ENCODE peak calls at places on chromosomes 1 and 21, in four cellular contexts. One of them, this sample, is unnamed.

GRCh38 chr1:184222561-184223157 is 164.2 kb upstream of the C1orf21 start:
- DNase-seq in psoas muscle: peak; percentile 67
- DNase-seq in omental fat pad: no peak
- DNase-seq in IMR-90: peak; percentile 55
- DNase-seq in this sample: no peak

GRCh38 chr1:245575710-245576109 is 420.9 kb downstream of the KIF26B start:
- DNase-seq in psoas muscle: no peak
- DNase-seq in omental fat pad: no peak
- DNase-seq in IMR-90: peak; percentile 8
- DNase-seq in this sample: no peak

GRCh38 chr1:23210351-23210785 is 6.9 kb downstream of the HTR1D start:
- DNase-seq in psoas muscle: no peak
- DNase-seq in omental fat pad: no peak
- DNase-seq in IMR-90: no peak
- DNase-seq in this sample: no peak

GRCh38 chr1:218809625-218810024 is 364.1 kb upstream of the LYPLAL1 start:
- DNase-seq in psoas muscle: no peak
- DNase-seq in omental fat pad: no peak
- DNase-seq in IMR-90: no peak
- DNase-seq in this sample: no peak

GRCh38 chr1:78297828-78298227 is 192.9 kb upstream of the PTGFR start:
- DNase-seq in psoas muscle: no peak
- DNase-seq in omental fat pad: no peak
- DNase-seq in IMR-90: no peak
- DNase-seq in this sample: no peak

GRCh38 chr21:36890086-36890485 is 76.4 kb downstream of the HLCS start:
- DNase-seq in psoas muscle: no peak
- DNase-seq in omental fat pad: no peak
- DNase-seq in IMR-90: no peak
- DNase-seq in this sample: no peak

GRCh38 chr1:59179673-59180072 is 117.2 kb upstream of the FGGY start:
- DNase-seq in psoas muscle: no peak
- DNase-seq in omental fat pad: no peak
- DNase-seq in IMR-90: peak; percentile 29
- DNase-seq in this sample: no peak

GRCh38 chr1:66480162-66480561 is 53.8 kb upstream of the SGIP1 start:
- DNase-seq in psoas muscle: no peak
- DNase-seq in omental fat pad: no peak
- DNase-seq in IMR-90: no peak
- DNase-seq in this sample: no peak

GRCh38 chr1:155075535-155075934 is 3.1 kb upstream of the EFNA3 start:
- DNase-seq in psoas muscle: peak; percentile 21
- DNase-seq in omental fat pad: no peak
- DNase-seq in IMR-90: no peak
- DNase-seq in this sample: no peak

GRCh38 chr1:158509471-158510161 is 37.6 kb downstream of the OR10R2 start:
- DNase-seq in psoas muscle: no peak
- DNase-seq in omental fat pad: no peak
- DNase-seq in IMR-90: no peak
- DNase-seq in this sample: no peak

GRCh38 chr1:176954242-176954641 is 210.3 kb downstream of the ASTN1 start:
- DNase-seq in psoas muscle: no peak
- DNase-seq in omental fat pad: no peak
- DNase-seq in IMR-90: no peak
- DNase-seq in this sample: no peak
- TF ChIP-seq CTCF in psoas muscle: no peak
- TF ChIP-seq CTCF in omental fat pad: no peak
- TF ChIP-seq CTCF in IMR-90: no peak
- TF ChIP-seq CTCF in this sample: no peak

GRCh38 chr1:3533051-3534048 is 78.0 kb downstream of the MEGF6 start:
- DNase-seq in psoas muscle: no peak
- DNase-seq in omental fat pad: no peak
- DNase-seq in IMR-90: no peak
- DNase-seq in this sample: no peak
- TF ChIP-seq CTCF in psoas muscle: no peak
- TF ChIP-seq CTCF in omental fat pad: no peak
- TF ChIP-seq CTCF in IMR-90: peak; percentile 2
- TF ChIP-seq CTCF in this sample: no peak

GRCh38 chr1:222387020-222387816 is 160.7 kb downstream of the HHIPL2 start:
- DNase-seq in psoas muscle: no peak
- DNase-seq in omental fat pad: no peak
- DNase-seq in IMR-90: no peak
- DNase-seq in this sample: no peak
- TF ChIP-seq CTCF in psoas muscle: no peak
- TF ChIP-seq CTCF in omental fat pad: no peak
- TF ChIP-seq CTCF in IMR-90: peak; percentile 5
- TF ChIP-seq CTCF in this sample: no peak

GRCh38 chr1:11875094-11875493 is 16.3 kb upstream of the NPPB start:
- DNase-seq in psoas muscle: no peak
- DNase-seq in omental fat pad: no peak
- DNase-seq in IMR-90: no peak
- DNase-seq in this sample: no peak
- TF ChIP-seq CTCF in psoas muscle: no peak
- TF ChIP-seq CTCF in omental fat pad: no peak
- TF ChIP-seq CTCF in IMR-90: no peak
- TF ChIP-seq CTCF in this sample: no peak

GRCh38 chr1:25594971-25595370 is 21.6 kb upstream of the MAN1C1 start:
- DNase-seq in psoas muscle: no peak
- DNase-seq in omental fat pad: no peak
- DNase-seq in IMR-90: no peak
- DNase-seq in this sample: no peak

GRCh38 chr1:25586181-25586588 is 30.4 kb upstream of the MAN1C1 start:
- DNase-seq in psoas muscle: no peak
- DNase-seq in omental fat pad: no peak
- DNase-seq in IMR-90: no peak
- DNase-seq in this sample: no peak

GRCh38 chr1:25587290-25587689 is 29.3 kb upstream of the MAN1C1 start:
- DNase-seq in psoas muscle: no peak
- DNase-seq in omental fat pad: no peak
- DNase-seq in IMR-90: no peak
- DNase-seq in this sample: no peak

GRCh38 chr1:25590096-25590824 is 26.3 kb upstream of the MAN1C1 start:
- DNase-seq in psoas muscle: peak; percentile 74
- DNase-seq in omental fat pad: no peak
- DNase-seq in IMR-90: peak; percentile 59
- DNase-seq in this sample: no peak
- TF ChIP-seq CTCF in psoas muscle: no peak
- TF ChIP-seq CTCF in omental fat pad: no peak
- TF ChIP-seq CTCF in IMR-90: peak; percentile 22
- TF ChIP-seq CTCF in this sample: no peak

GRCh38 chr21:33286076-33286475 is 19.9 kb downstream of the IL10RB start:
- DNase-seq in psoas muscle: no peak
- DNase-seq in omental fat pad: no peak
- DNase-seq in IMR-90: no peak
- DNase-seq in this sample: no peak
- TF ChIP-seq CTCF in psoas muscle: no peak
- TF ChIP-seq CTCF in omental fat pad: no peak
- TF ChIP-seq CTCF in IMR-90: no peak
- TF ChIP-seq CTCF in this sample: no peak

DNA sequence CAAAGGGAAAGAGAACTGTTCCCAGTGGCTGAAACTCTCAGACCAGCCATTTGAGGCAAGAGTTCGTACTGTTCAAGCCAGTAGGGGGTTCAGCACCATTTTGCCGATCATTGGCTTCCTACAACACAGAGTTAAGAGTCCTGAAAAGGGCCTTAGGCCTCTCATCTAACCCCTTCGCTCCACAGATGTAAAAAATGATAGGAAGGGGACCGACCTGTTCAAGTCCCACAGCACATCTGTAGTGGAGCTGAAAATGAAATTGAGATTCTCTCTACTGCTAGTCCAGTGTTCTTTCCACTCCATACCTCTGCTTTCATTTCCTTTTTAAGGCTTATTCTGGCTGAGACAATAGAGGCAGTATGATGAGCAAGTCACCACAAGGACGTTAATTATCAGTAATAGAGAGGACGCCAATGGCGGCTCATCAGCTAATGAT is 1.1 kb downstream of the DDR2 start:
- DNase-seq in psoas muscle: no peak
- DNase-seq in omental fat pad: no peak
- DNase-seq in IMR-90: peak; percentile 59
- DNase-seq in this sample: no peak
- TF ChIP-seq CTCF in psoas muscle: no peak
- TF ChIP-seq CTCF in omental fat pad: no peak
- TF ChIP-seq CTCF in IMR-90: peak; percentile 28
- TF ChIP-seq CTCF in this sample: no peak

DNA sequence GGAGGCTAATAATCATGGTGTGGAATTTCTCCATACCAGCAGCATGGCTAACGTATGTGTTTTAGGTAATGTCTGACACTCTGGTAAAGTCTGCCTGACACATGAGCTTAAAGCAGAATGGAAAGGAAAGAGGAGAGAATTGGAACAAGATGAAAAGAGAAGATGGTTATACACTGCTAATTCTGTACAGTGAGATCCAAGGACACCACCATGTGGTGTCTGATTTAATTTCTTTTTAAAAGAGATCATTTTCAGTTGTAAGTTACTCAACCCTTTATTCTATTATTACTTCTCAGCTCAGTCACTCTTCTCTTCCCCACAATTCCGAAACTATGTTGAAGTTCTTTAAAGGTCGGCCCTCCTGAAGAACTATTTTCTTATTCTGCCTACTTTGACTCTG is 15.6 kb downstream of the PRKAB2 start:
- DNase-seq in psoas muscle: no peak
- DNase-seq in omental fat pad: no peak
- DNase-seq in IMR-90: no peak
- DNase-seq in this sample: no peak
- TF ChIP-seq CTCF in psoas muscle: no peak
- TF ChIP-seq CTCF in omental fat pad: no peak
- TF ChIP-seq CTCF in IMR-90: no peak
- TF ChIP-seq CTCF in this sample: no peak

This sample was measured in activated B cell treated with CpG ODN at 0.5 μM for 24 hours.